ENCODE peak calls at places on chromosomes 5 and 9, in eight cellular contexts. Q is RWPE1, R is foreskin fibroblast, S is fibroblast of lung, K is heart left ventricle, X is HFFc6, I is K562, N is cardiac muscle cell. F is an unnamed sample.

GRCh38 chr9:119689879-119690278 is 320.6 kb upstream of the BRINP1 start:
- DNase-seq in R (no peak), I (no peak), S (no peak), N (no peak), X (no peak), K (no peak), Q (no peak), F (no peak)

GRCh38 chr5:157748740-157749461 is 5.4 kb downstream of the LSM11 start:
- DNase-seq in Q (peak), I (peak), N (peak), K (no peak), S (peak), R (peak), X (peak), F (no peak)

GRCh38 chr5:8333977-8334376 is 465.0 kb downstream of the MTRR start:
- DNase-seq in N (peak), X (no peak), K (no peak), Q (no peak), S (no peak), I (no peak), R (no peak), F (no peak)

GRCh38 chr9:36637491-36638270 is 65.0 kb downstream of the MELK start:
- DNase-seq in K (no peak), Q (no peak), X (no peak), S (no peak), I (no peak), N (peak), R (no peak), F (no peak)

GRCh38 chr5:115873392-115873791 is 31.7 kb downstream of the AP3S1 start:
- DNase-seq in I (no peak), R (peak), N (no peak), S (peak), K (no peak), X (peak), Q (no peak), F (no peak)

GRCh38 chr5:80181618-80182211 is 74.1 kb downstream of the SERINC5 start:
- DNase-seq in S (no peak), N (peak), K (no peak), X (no peak), I (no peak), Q (peak), R (no peak), F (no peak)

GRCh38 chr9:98929866-98930265 is 13.8 kb upstream of the COL15A1 start:
- DNase-seq in Q (no peak), K (peak), R (no peak), N (peak), X (no peak), S (peak), I (peak), F (no peak)

GRCh38 chr5:94024625-94025024 is 283.2 kb upstream of the POU5F2 start:
- DNase-seq in X (no peak), R (no peak), N (no peak), I (no peak), Q (no peak), K (no peak), S (no peak), F (no peak)

GRCh38 chr9:123482295-123482970 is 126.4 kb downstream of the CRB2 start:
- DNase-seq in N (no peak), I (no peak), R (no peak), X (no peak), K (no peak), S (no peak), Q (no peak), F (no peak)

GRCh38 chr9:77016111-77016525 is 3.3 kb upstream of the FOXB2 start:
- DNase-seq in S (no peak), R (no peak), I (no peak), K (no peak), N (no peak), X (no peak), Q (no peak), F (no peak)

GRCh38 chr9:5851445-5851844 is 18.5 kb upstream of the ERMP1 start:
- DNase-seq in Q (peak), I (no peak), K (no peak), R (peak), N (peak), X (peak), S (peak), F (no peak)

GRCh38 chr9:2599896-2600295 is 21.7 kb upstream of the VLDLR start:
- DNase-seq in X (no peak), Q (no peak), S (peak), I (no peak), N (peak), K (no peak), R (no peak), F (no peak)

GRCh38 chr5:34051374-34051980 is 8.5 kb upstream of the C1QTNF3 start:
- DNase-seq in X (no peak), N (no peak), K (no peak), S (no peak), R (no peak), Q (no peak), I (no peak), F (no peak)

GRCh38 chr9:95770653-95771131 is 104.8 kb upstream of the ERCC6L2 start:
- DNase-seq in Q (no peak), N (peak), S (no peak), K (no peak), X (no peak), R (no peak), I (no peak), F (no peak)

GRCh38 chr5:79621056-79621455 is 8.8 kb downstream of the TENT2 start:
- DNase-seq in R (peak), K (no peak), S (peak), N (peak), X (peak), I (no peak), Q (peak), F (no peak)

GRCh38 chr9:4105183-4105582 is 194.7 kb downstream of the GLIS3 start:
- DNase-seq in S (no peak), X (no peak), K (no peak), I (no peak), Q (no peak), N (peak), R (no peak), F (no peak)

GRCh38 chr5:80755634-80756033 is 100.9 kb upstream of the DHFR start:
- DNase-seq in X (no peak), I (no peak), R (no peak), K (no peak), S (no peak), N (no peak), Q (no peak), F (no peak)

GRCh38 chr5:15027764-15028163 is 156.2 kb upstream of the ANKH start:
- DNase-seq in S (no peak), R (no peak), N (no peak), Q (no peak), K (no peak), I (no peak), X (no peak), F (no peak)

GRCh38 chr9:123364241-123364824 is 8.3 kb downstream of the CRB2 start:
- DNase-seq in I (peak), N (peak), R (no peak), K (no peak), Q (no peak), X (no peak), S (peak), F (no peak)

GRCh38 chr9:83238871-83239624 is 176.1 kb upstream of the RASEF start:
- DNase-seq in R (no peak), K (peak), N (peak), S (no peak), X (no peak), I (no peak), Q (no peak), F (no peak)

GRCh38 chr5:134840811-134841210 is 5.0 kb upstream of the C5orf24 start:
- DNase-seq in K (no peak), X (peak), R (no peak), N (no peak), I (no peak), S (no peak), Q (no peak), F (no peak)

GRCh38 chr5:138464018-138464387 is 1.3 kb upstream of the EGR1 start:
- DNase-seq in K (peak), Q (peak), N (peak), X (peak), I (peak), R (peak), S (peak), F (peak)

GRCh38 chr5:95060100-95060499 is 224.8 kb downstream of the MCTP1 start:
- DNase-seq in S (no peak), R (no peak), X (no peak), I (no peak), Q (no peak), K (no peak), N (no peak), F (no peak)

GRCh38 chr5:168790037-168790635 is 211.0 kb upstream of the PANK3 start:
- DNase-seq in S (no peak), K (no peak), X (no peak), Q (no peak), N (peak), R (no peak), I (no peak), F (no peak)

GRCh38 chr5:177529247-177529901 is 12.6 kb upstream of the DDX41 start:
- DNase-seq in S (no peak), N (no peak), K (peak), R (no peak), X (no peak), Q (no peak), I (peak), F (no peak)

GRCh38 chr5:51644976-51645375 is 261.7 kb downstream of the ISL1 start:
- DNase-seq in Q (no peak), N (no peak), K (no peak), X (no peak), R (no peak), S (no peak), I (no peak), F (no peak)

GRCh38 chr5:1384521-1384920 is 39.6 kb upstream of the CLPTM1L start:
- DNase-seq in S (no peak), I (no peak), Q (no peak), N (no peak), X (no peak), K (no peak), R (no peak), F (no peak)

GRCh38 chr9:135494791-135495559 is 5.5 kb upstream of the MRPS2 start:
- DNase-seq in I (no peak), R (no peak), Q (no peak), K (no peak), N (no peak), S (no peak), X (no peak), F (peak)
- TF ChIP-seq CTCF in I (no peak), R (no peak), Q (no peak), K (no peak), N (no peak), S (no peak), X (no peak), F (no peak)

GRCh38 chr9:33267368-33267767 is 2.5 kb downstream of the CHMP5 start:
- DNase-seq in N (no peak), X (no peak), R (no peak), Q (no peak), S (no peak), K (no peak), I (no peak), F (no peak)

GRCh38 chr9:33263936-33264472 is 504 bp downstream of the BAG1 start:
- DNase-seq in K (peak), N (no peak), X (no peak), I (no peak), S (peak), Q (peak), R (no peak), F (no peak)

GRCh38 chr9:33265211-33265885 is 499 bp downstream of the CHMP5 start:
- DNase-seq in K (no peak), S (no peak), Q (no peak), N (peak), X (no peak), R (no peak), I (no peak), F (no peak)

GRCh38 chr9:33263131-33263935 is 1.2 kb downstream of the BAG1 start:
- DNase-seq in K (no peak), R (peak), N (peak), I (no peak), S (peak), X (peak), Q (peak), F (no peak)

DNA sequence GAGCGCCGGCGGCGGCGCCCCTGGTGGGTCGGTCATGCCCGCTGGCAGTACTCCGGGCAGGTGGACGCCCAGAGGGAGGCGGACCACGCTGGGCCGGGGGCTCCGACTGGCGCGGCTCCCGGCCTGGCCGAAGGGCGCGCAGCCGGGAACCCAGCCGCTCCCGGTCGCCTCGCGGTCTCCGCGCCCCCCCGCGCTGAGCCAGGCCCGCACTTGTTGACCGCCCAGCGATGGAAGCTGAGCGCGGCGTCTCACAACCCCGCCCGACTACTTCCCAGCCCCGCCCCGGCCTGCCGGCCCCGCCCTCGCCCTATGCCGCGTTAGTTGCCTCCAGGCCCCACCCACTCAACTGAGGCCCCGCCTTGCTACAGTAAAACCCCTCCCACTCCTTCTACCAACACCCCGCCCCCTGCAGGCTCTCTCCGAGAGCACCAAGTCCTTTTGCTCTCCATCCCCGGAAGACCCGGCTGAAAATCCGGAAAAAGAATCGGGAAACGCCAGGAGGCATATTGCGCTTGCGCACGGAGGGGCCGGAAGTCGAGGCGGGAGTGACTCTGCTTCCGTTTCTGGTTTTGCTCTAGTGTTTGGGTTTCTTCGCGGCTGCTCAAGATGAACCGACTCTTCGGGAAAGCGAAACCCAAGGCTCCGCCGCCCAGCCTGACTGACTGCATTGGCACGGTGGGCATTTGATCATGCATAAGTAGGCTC is at the start of the genes BAG1 and CHMP5:
- DNase-seq in X (peak), S (peak), R (peak), I (peak), N (peak), Q (peak), K (peak), F (peak)
- TF ChIP-seq CTCF in X (peak), S (peak), R (no peak), I (peak), N (peak), Q (no peak), K (peak), F (peak)

GRCh38 chr5:141135030-141135717 is at the start of gene PCDHB5:
- DNase-seq in I (peak), X (no peak), R (no peak), N (peak), K (no peak), Q (no peak), S (peak), F (no peak)
- TF ChIP-seq CTCF in I (peak), X (peak), R (peak), N (peak), K (peak), Q (peak), S (peak), F (peak)

GRCh38 chr5:132500931-132501628 is 10.5 kb upstream of the IRF1 start:
- DNase-seq in S (peak), R (peak), Q (peak), N (peak), X (no peak), I (peak), K (peak), F (no peak)
- TF ChIP-seq CTCF in S (peak), R (peak), Q (peak), N (peak), X (peak), I (peak), K (peak), F (peak)

DNA sequence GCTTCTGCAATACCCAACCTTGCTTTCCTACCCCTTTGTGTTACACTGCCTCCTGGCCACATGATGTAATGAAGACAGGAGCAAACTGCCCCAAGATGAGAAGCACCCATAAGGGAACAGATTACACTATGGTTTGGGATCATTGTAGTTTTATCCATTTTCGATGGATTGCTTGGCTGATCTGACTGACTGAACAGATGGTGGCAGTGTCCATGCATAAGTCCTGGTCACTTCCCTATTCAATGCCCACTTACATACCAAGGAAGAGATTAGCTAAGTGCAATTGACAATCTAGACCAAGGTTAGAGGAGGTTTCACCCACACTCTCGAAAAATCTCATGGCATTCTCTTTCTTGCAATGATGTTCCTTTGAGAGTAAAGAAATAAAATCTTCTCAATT is 319.9 kb downstream of the RAB3C start:
- DNase-seq in N (no peak), S (peak), X (no peak), R (no peak), K (no peak), I (no peak), Q (no peak), F (no peak)
- TF ChIP-seq CTCF in N (no peak), S (no peak), X (no peak), R (no peak), K (no peak), I (no peak), Q (no peak), F (peak)

DNA sequence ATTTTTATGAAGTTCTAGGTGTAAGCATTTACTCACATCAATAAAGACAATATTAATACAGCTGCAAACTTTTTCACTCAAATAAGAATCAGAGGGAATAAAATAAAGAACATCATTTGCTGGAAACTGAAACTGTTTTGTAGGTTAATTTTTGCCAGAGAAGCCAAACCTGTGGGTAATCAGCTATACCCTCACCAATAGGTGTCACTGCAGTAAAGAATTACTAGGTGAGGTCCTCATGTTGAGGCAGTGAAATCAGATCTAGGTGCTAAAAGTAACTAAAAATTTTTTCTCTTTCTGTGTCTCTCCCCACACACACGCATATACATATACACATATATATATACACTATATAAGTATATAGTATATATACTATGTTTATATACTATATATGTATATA is 1016.3 kb upstream of the SEMA6A start:
- DNase-seq in R (no peak), K (no peak), S (peak), X (peak), Q (no peak), N (peak), I (no peak), F (no peak)
- TF ChIP-seq CTCF in R (peak), K (peak), S (no peak), X (peak), Q (no peak), N (peak), I (no peak), F (peak)

DNA sequence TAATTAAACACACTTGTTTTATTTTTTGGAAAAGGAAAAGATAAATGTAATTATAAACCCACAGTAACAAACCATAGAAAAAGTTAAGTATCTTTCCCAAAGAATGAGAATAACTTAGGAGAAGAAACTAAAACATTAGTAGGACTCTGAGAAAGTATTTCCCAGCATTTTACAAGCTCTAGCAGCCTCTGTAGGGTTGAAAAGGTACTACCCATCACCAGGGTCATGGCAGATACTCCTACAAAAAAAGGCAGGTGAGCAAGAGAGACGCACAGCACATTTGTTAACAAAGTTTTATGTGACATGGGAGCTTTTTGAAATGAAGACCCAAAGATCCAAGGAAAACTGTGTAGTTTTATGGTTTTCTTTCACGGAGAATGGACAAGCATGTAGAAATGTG is 77.7 kb upstream of the FAM169A start:
- DNase-seq in R (no peak), S (no peak), I (no peak), N (no peak), K (no peak), X (no peak), Q (no peak), F (no peak)
- TF ChIP-seq CTCF in R (no peak), S (no peak), I (peak), N (peak), K (no peak), X (peak), Q (peak), F (peak)

F was measured in chondrocyte.